ENCODE peak calls at places on chromosomes 1 and 21, in five cellular contexts. One of them, this sample, is unnamed.

GRCh38 chr1:239717097-239718051 is 331.0 kb downstream of the CHRM3 start:
- DNase-seq in GM12892: no peak
- DNase-seq in K562: no peak
- DNase-seq in H1: no peak
- DNase-seq in HepG2: no peak
- DNase-seq in this sample: no peak

GRCh38 chr1:226783202-226783601 is 44.1 kb upstream of the ITPKB start:
- DNase-seq in GM12892: no peak
- DNase-seq in K562: no peak
- DNase-seq in H1: no peak
- DNase-seq in HepG2: no peak
- DNase-seq in this sample: no peak

GRCh38 chr1:44323952-44324351 is 31.1 kb downstream of the ERI3 start:
- DNase-seq in GM12892: no peak
- DNase-seq in K562: no peak
- DNase-seq in H1: no peak
- DNase-seq in HepG2: no peak
- DNase-seq in this sample: no peak

GRCh38 chr1:225777058-225777582 is 506 bp upstream of the SRP9 start:
- DNase-seq in GM12892: no peak
- DNase-seq in K562: peak; percentile 24
- DNase-seq in H1: no peak
- DNase-seq in HepG2: no peak
- DNase-seq in this sample: no peak

GRCh38 chr1:202664083-202664482 is 46.2 kb downstream of the SYT2 start:
- DNase-seq in GM12892: no peak
- DNase-seq in K562: no peak
- DNase-seq in H1: no peak
- DNase-seq in HepG2: no peak
- DNase-seq in this sample: no peak

GRCh38 chr1:42822833-42823392 is 5.7 kb upstream of the SVBP start:
- DNase-seq in GM12892: no peak
- DNase-seq in K562: no peak
- DNase-seq in H1: no peak
- DNase-seq in HepG2: no peak
- DNase-seq in this sample: no peak

GRCh38 chr1:224929335-224930237 is at the start of gene DNAH14:
- DNase-seq in GM12892: peak; percentile 12
- DNase-seq in K562: peak; percentile 92
- DNase-seq in H1: peak; percentile 92
- DNase-seq in HepG2: peak; percentile 71
- DNase-seq in this sample: peak; percentile 30

GRCh38 chr1:160407819-160408801 is 7.7 kb downstream of the VANGL2 start:
- DNase-seq in GM12892: no peak
- DNase-seq in K562: no peak
- DNase-seq in H1: peak; percentile 41
- DNase-seq in HepG2: no peak
- DNase-seq in this sample: no peak

GRCh38 chr21:15775291-15775690 is 45.5 kb downstream of the USP25 start:
- DNase-seq in GM12892: no peak
- DNase-seq in K562: no peak
- DNase-seq in H1: no peak
- DNase-seq in HepG2: no peak
- DNase-seq in this sample: no peak

GRCh38 chr1:224430511-224431113 is 4.0 kb downstream of the WDR26 start:
- DNase-seq in GM12892: peak; percentile 25
- DNase-seq in K562: peak; percentile 36
- DNase-seq in H1: no peak
- DNase-seq in HepG2: peak; percentile 55
- DNase-seq in this sample: no peak

GRCh38 chr1:165345502-165345901 is 11.0 kb downstream of the LMX1A start:
- DNase-seq in GM12892: no peak
- DNase-seq in K562: no peak
- DNase-seq in H1: no peak
- DNase-seq in HepG2: no peak
- DNase-seq in this sample: no peak

GRCh38 chr1:109901508-109902145 is 9.0 kb upstream of the CSF1 start:
- DNase-seq in GM12892: no peak
- DNase-seq in K562: peak; percentile 92
- DNase-seq in H1: no peak
- DNase-seq in HepG2: peak; percentile 77
- DNase-seq in this sample: no peak

GRCh38 chr1:115744876-115745275 is 23.6 kb downstream of the CASQ2 start:
- DNase-seq in GM12892: no peak
- DNase-seq in K562: no peak
- DNase-seq in H1: no peak
- DNase-seq in HepG2: no peak
- DNase-seq in this sample: no peak

DNA sequence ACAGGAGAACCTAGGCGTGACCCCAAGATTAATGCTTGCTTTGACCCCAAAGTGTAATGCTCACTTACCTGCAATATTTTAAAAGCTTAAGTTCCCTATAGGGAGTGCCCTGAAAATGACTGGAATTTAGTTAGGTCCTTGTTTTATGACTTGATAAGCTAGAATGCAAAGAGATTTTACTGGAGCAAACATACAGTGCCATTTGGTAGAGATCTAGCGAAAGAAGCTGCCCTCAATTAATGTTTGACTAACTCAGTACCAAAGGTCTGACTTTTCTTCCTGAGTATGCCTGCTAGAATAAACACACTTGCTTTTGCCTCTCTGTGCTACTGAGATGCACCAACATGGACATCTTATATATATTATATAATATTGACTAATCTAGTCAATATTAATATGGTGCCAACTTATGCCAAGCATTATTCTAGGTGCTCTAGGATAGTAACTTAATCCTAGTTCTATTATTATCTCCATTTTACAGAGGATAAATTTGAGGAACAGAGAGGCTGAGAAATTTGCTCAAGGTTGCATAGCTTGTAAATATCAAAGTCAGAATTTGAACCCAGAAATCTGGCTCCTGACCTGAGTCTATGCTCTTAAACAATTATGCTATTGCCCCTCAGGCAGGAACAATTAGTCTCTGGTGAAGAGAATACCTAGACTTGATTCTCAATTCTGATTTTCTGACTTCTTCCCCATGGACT is 18.2 kb downstream of the S100A10 start:
- DNase-seq in GM12892: no peak
- DNase-seq in K562: no peak
- DNase-seq in H1: no peak
- DNase-seq in HepG2: peak; percentile 74
- DNase-seq in this sample: no peak
- TF ChIP-seq POLR2AphosphoS5 in GM12892: no peak
- TF ChIP-seq POLR2AphosphoS5 in K562: no peak
- TF ChIP-seq POLR2AphosphoS5 in H1: no peak
- TF ChIP-seq POLR2AphosphoS5 in HepG2: no peak
- TF ChIP-seq POLR2AphosphoS5 in this sample: no peak

DNA sequence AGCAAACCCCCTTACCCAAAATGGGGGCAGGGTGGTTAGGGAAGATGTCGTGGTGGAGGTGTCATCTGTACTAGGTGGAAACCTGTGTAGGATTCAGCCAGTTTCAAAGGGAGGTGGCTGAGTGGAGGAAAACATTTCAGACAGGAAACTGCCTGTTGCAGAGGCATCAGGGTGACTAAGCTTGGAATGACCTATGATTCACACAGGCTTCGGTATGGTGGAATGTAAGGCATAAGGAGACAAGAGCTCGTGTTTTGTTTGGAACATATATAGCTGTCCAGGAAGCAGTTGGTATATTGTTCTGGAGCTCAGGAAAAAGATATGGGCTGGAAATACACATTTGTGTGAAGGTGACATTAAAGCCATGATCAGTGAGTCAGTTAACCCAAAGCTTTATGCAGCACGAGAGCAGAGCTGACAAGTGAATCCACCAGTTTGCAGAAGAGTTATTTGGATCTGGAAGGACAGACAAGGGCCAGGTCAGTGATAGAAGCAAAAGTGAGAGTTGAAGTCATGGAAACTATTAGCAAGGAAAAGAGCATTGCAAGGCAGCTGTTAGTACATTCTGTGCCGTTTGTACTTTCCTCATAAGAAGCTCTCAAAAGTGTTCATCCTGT is 12.2 kb downstream of the UTP25 start:
- DNase-seq in GM12892: no peak
- DNase-seq in K562: peak; percentile 11
- DNase-seq in H1: no peak
- DNase-seq in HepG2: peak; percentile 45
- DNase-seq in this sample: no peak
- TF ChIP-seq POLR2A in GM12892: no peak
- TF ChIP-seq POLR2A in K562: no peak
- TF ChIP-seq POLR2A in H1: no peak
- TF ChIP-seq POLR2A in HepG2: no peak
- TF ChIP-seq POLR2A in this sample: no peak

GRCh38 chr1:229023651-229024295 is 247.1 kb upstream of the RAB4A start:
- DNase-seq in GM12892: no peak
- DNase-seq in K562: no peak
- DNase-seq in H1: no peak
- DNase-seq in HepG2: no peak
- DNase-seq in this sample: no peak
- TF ChIP-seq TAF1 in GM12892: no peak
- TF ChIP-seq TAF1 in K562: no peak
- TF ChIP-seq TAF1 in H1: no peak
- TF ChIP-seq TAF1 in HepG2: no peak
- TF ChIP-seq TAF1 in this sample: no peak

DNA sequence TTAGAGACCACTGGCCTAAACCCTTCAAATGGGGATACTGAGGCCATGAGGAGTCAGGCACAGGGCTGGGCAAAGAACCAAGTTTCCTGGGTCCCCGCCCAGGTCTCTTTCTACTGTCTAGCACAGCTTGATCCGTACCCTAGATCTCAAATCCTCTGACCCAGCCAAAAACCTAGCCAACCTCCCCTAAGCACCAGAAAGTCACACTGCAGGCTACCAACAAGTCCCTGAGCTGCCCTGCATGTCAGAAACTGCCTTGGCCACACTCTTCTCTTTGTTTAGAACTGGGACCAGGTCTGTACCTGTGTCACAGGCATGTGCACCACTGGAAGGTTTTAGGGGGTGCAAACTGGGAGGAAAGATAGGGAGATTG is 33.6 kb downstream of the AHDC1 start:
- DNase-seq in GM12892: no peak
- DNase-seq in K562: no peak
- DNase-seq in H1: no peak
- DNase-seq in HepG2: no peak
- DNase-seq in this sample: no peak
- TF ChIP-seq POLR2AphosphoS5 in GM12892: no peak
- TF ChIP-seq POLR2AphosphoS5 in K562: no peak
- TF ChIP-seq POLR2AphosphoS5 in H1: no peak
- TF ChIP-seq POLR2AphosphoS5 in HepG2: no peak
- TF ChIP-seq POLR2AphosphoS5 in this sample: no peak

GRCh38 chr1:161720341-161720887 is 930 bp upstream of the FCRLB start:
- DNase-seq in GM12892: no peak
- DNase-seq in K562: no peak
- DNase-seq in H1: no peak
- DNase-seq in HepG2: no peak
- DNase-seq in this sample: no peak

GRCh38 chr1:161721738-161722343 is 497 bp downstream of the FCRLB start:
- DNase-seq in GM12892: no peak
- DNase-seq in K562: peak; percentile 69
- DNase-seq in H1: no peak
- DNase-seq in HepG2: no peak
- DNase-seq in this sample: no peak

GRCh38 chr1:161719325-161719611 is 2.1 kb upstream of the FCRLB start:
- DNase-seq in GM12892: no peak
- DNase-seq in K562: no peak
- DNase-seq in H1: no peak
- DNase-seq in HepG2: no peak
- DNase-seq in this sample: no peak

GRCh38 chr1:161722406-161722805 is 1.1 kb downstream of the FCRLB start:
- DNase-seq in GM12892: no peak
- DNase-seq in K562: no peak
- DNase-seq in H1: no peak
- DNase-seq in HepG2: no peak
- DNase-seq in this sample: no peak

DNA sequence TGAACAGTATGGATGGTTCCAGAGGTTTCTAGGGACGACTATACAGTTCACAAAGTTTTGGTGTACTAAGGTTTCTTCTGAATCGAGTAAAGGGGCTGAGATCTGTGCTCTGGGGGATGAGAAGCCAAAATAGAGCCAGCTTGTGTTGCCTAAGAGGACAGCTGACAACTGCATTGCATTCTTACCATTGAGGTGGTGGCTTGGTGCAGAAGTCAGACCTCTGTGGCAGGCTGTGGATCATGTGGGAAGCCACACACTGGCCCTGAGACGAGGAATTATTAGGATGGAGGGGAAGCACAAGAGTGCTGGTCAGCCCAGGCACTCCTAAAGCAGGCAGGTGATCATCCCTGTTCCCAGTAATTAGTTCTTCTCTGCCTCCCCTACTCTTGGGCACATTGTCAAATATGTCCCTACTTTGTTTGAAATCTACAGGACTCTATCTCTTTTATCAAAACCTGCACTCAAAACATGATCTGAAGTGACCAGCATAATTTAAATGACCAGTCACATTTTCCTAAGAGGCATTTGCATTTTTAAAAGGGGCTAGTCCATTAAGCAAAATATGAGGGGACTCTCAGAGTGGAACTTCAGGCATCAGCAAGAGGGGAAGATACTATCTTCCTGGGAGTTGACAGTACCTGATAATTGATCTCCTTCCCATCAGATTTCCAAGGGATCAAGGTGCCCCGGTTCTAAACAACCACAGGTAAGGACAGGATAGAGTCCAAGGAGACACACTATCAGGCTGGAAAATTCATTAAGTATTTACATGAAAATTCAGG is at the start of gene FCRLB:
- DNase-seq in GM12892: no peak
- DNase-seq in K562: no peak
- DNase-seq in H1: no peak
- DNase-seq in HepG2: no peak
- DNase-seq in this sample: no peak
- TF ChIP-seq POLR2A in GM12892: no peak
- TF ChIP-seq POLR2A in K562: no peak
- TF ChIP-seq POLR2A in H1: no peak
- TF ChIP-seq POLR2A in HepG2: no peak
- TF ChIP-seq POLR2A in this sample: no peak

GRCh38 chr1:9099555-9099954 is 29.3 kb downstream of the GPR157 start:
- DNase-seq in GM12892: no peak
- DNase-seq in K562: peak; percentile 25
- DNase-seq in H1: no peak
- DNase-seq in HepG2: peak; percentile 37
- DNase-seq in this sample: no peak

GRCh38 chr1:9095818-9096217 is 26.4 kb upstream of the SLC2A5 start:
- DNase-seq in GM12892: no peak
- DNase-seq in K562: no peak
- DNase-seq in H1: no peak
- DNase-seq in HepG2: no peak
- DNase-seq in this sample: no peak

GRCh38 chr1:9101510-9102146 is 27.3 kb downstream of the GPR157 start:
- DNase-seq in GM12892: peak; percentile 70
- DNase-seq in K562: peak; percentile 37
- DNase-seq in H1: peak; percentile 68
- DNase-seq in HepG2: peak; percentile 55
- DNase-seq in this sample: peak; percentile 76

GRCh38 chr1:9097947-9098705 is 28.7 kb upstream of the SLC2A5 start:
- DNase-seq in GM12892: no peak
- DNase-seq in K562: no peak
- DNase-seq in H1: no peak
- DNase-seq in HepG2: no peak
- DNase-seq in this sample: no peak

GRCh38 chr1:9100471-9101043 is 28.3 kb downstream of the GPR157 start:
- DNase-seq in GM12892: no peak
- DNase-seq in K562: no peak
- DNase-seq in H1: no peak
- DNase-seq in HepG2: peak; percentile 82
- DNase-seq in this sample: no peak
- TF ChIP-seq TAF1 in GM12892: no peak
- TF ChIP-seq TAF1 in K562: no peak
- TF ChIP-seq TAF1 in H1: no peak
- TF ChIP-seq TAF1 in HepG2: no peak
- TF ChIP-seq TAF1 in this sample: no peak

GRCh38 chr1:248825909-248826760 is at the start of gene SH3BP5L:
- DNase-seq in GM12892: peak; percentile 93
- DNase-seq in K562: peak; percentile 88
- DNase-seq in H1: peak; percentile 87
- DNase-seq in HepG2: peak; percentile 93
- DNase-seq in this sample: peak; percentile 93
- TF ChIP-seq POLR2AphosphoS5 in GM12892: no peak
- TF ChIP-seq POLR2AphosphoS5 in K562: peak; percentile 72
- TF ChIP-seq POLR2AphosphoS5 in H1: peak; percentile 65
- TF ChIP-seq POLR2AphosphoS5 in HepG2: peak; percentile 77
- TF ChIP-seq POLR2AphosphoS5 in this sample: peak; percentile 63

This sample was measured in GM12891.